ENCODE peak calls at places on chromosomes 6 and 20, in four cellular contexts. P is gastrocnemius medialis, A is A549, O is uterus. F is an unnamed sample.

GRCh38 chr6:150813319-150813992 is 52.0 kb upstream of the MTHFD1L start:
- DNase-seq in P (no peak), A (peak; percentile 5), O (no peak), F (no peak)

GRCh38 chr6:21033575-21034026 is 499.3 kb downstream of the CDKAL1 start:
- DNase-seq in P (peak; percentile 15), A (peak; percentile 14), O (peak; percentile 51), F (peak; percentile 23)

GRCh38 chr6:155248021-155249001 is 15.5 kb upstream of the CLDN20 start:
- DNase-seq in P (no peak), A (peak; percentile 50), O (peak; percentile 75), F (no peak)

GRCh38 chr6:101085327-101085726 is 204.2 kb upstream of the ASCC3 start:
- DNase-seq in P (no peak), A (no peak), O (no peak), F (no peak)

GRCh38 chr6:7899046-7899888 is 11.3 kb downstream of the TXNDC5 start:
- DNase-seq in P (no peak), A (peak; percentile 35), O (no peak), F (no peak)

GRCh38 chr6:13383280-13384163 is 55.2 kb upstream of the TBC1D7 start:
- DNase-seq in P (no peak), A (peak; percentile 29), O (no peak), F (no peak)

GRCh38 chr6:127302728-127303675 is 36.3 kb downstream of the RNF146 start:
- DNase-seq in P (no peak), A (peak; percentile 44), O (peak; percentile 26), F (no peak)

GRCh38 chr20:62088258-62089127 is 22.8 kb upstream of the TAF4 start:
- DNase-seq in P (no peak), A (peak; percentile 94), O (no peak), F (no peak)

GRCh38 chr20:35131953-35132352 is 15.2 kb downstream of the EDEM2 start:
- DNase-seq in P (no peak), A (no peak), O (no peak), F (no peak)

GRCh38 chr20:823326-823902 is 10.1 kb upstream of the FAM110A start:
- DNase-seq in P (no peak), A (no peak), O (no peak), F (no peak)

GRCh38 chr6:108557494-108558371 is 3.0 kb upstream of the FOXO3 start:
- DNase-seq in P (peak; percentile 73), A (peak; percentile 58), O (peak; percentile 76), F (peak; percentile 75)

GRCh38 chr6:50952092-50952932 is 133.6 kb downstream of the TFAP2B start:
- DNase-seq in P (no peak), A (no peak), O (no peak), F (no peak)

GRCh38 chr20:18372296-18372695 is 84.0 kb downstream of the ZNF133 start:
- DNase-seq in P (no peak), A (no peak), O (no peak), F (no peak)

DNA sequence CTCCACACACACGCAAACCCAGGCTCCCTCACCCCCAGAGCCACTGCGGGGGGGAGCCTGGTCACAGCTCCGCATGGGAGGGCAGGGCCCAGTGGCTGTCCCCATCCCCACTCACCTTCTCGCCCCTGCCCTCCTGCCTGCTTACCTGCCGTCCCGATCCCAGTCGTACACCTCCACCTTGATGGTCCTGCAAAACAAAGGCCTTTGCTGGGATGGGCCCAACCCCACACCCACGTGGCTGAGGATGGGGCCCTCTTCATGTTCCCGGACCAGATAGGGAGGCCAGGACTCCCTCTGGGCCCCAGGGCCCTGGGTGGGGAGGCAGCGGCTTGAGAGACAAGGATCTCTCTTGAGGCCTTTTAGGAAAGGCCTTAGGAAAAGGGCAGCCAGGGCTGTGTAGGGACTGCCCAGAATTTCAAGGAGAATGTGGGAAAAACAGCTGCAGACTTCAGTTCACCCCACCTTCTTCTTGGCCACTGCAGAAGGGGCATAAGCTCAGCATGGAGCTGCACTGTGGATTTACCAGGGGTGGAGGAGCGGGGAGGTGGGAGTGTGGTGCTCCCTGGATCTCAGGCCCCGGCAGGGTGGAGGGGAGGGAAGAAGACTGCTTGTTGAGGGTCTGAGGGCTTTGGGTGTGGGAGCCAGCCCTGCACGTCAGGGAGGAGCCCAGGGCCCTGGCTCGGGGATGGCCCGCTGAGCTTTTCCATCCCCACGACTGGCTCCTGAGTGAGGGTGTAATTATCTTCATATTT is 67.7 kb downstream of the RAB44 start:
- DNase-seq in P (no peak), A (no peak), O (no peak), F (no peak)
- H3K4me3 ChIP-seq in P (no peak overlapping the region), A (no peak overlapping the region), O (no peak overlapping the region), F (no peak overlapping the region)

GRCh38 chr6:167648506-167649278 is 178.0 kb upstream of the AFDN start:
- DNase-seq in P (no peak), A (no peak), O (no peak), F (no peak)
- TF ChIP-seq POLR2A in P (no peak), A (no peak), O (no peak), F (no peak)

DNA sequence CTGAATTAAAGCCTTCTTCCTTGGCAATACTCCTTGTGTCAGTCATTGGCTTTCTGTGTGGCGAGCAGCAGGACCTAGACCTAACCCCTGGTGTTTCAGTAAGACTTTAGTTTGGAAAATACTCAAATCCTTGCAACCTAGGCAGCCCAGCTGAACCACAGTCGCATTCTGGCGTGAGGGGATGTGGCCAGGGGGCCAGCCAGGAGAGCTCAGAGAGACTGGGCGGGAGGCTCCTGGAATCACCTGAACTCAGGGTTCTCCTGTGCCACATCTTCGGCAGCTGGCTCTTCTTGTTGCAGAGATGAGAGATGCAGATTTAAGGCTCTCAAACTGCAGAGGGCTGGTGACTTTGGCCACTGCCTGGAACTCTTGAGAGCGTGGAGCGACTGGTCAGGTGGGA is 102.7 kb downstream of the SYNDIG1 start:
- DNase-seq in P (no peak), A (no peak), O (no peak), F (no peak)
- H3K4me3 ChIP-seq in P (no peak overlapping the region), A (no peak overlapping the region), O (no peak overlapping the region), F (no peak overlapping the region)

DNA sequence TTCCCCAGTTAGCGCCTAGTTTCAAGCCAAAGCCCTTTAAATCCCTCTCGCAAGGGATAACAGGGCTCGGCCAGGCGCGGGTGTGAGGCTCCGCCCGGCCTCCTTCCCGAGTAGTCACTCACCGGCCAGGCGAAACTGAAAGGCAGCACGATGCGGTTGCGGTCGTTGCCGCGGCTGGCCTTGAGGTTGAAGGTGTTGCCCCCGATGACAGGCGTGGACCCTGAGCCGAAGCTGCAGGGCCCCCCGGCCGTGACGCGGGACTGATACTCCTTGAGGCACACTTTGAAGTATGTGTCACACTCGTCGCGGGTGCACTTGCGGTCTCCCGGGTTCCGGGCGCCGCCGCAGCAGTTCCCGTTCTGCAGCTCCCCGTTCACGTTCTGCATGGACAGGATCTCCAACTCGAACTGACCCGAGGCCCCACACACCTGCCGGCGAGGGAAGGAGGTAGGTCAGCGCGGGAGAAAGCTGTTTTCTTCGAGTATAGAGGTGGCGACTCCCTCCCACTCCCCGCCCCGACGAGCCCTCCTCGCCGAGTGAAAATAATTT is 1.1 kb downstream of the JAG1 start:
- DNase-seq in P (no peak), A (no peak), O (peak; percentile 57), F (peak; percentile 58)
- TF ChIP-seq POLR2A in P (no peak), A (no peak), O (no peak), F (no peak)

GRCh38 chr6:33081098-33081824 is 5.5 kb downstream of the HLA-DPB1 start:
- DNase-seq in P (no peak), A (no peak), O (no peak), F (no peak)
- H3K4me3 ChIP-seq in P (peak overlapping the region; percentile 50), A (no peak overlapping the region), O (peak overlapping the region; percentile 31), F (peak overlapping the region; percentile 55)

GRCh38 chr20:63858393-63859165 is 2.7 kb upstream of the ABHD16B start:
- DNase-seq in P (no peak), A (no peak), O (no peak), F (peak; percentile 82)
- TF ChIP-seq POLR2A in P (no peak), A (no peak), O (no peak), F (no peak)

GRCh38 chr20:21102691-21103311 is 3.4 kb downstream of the LINC00237 start:
- DNase-seq in P (no peak), A (no peak), O (no peak), F (peak; percentile 35)

GRCh38 chr20:21104921-21105320 is 1.2 kb downstream of the LINC00237 start:
- DNase-seq in P (no peak), A (no peak), O (no peak), F (no peak)

GRCh38 chr20:21105429-21106170 is 558 bp downstream of the LINC00237 start:
- DNase-seq in P (no peak), A (no peak), O (no peak), F (no peak)

GRCh38 chr20:21103582-21104465 is 2.3 kb downstream of the LINC00237 start:
- DNase-seq in P (no peak), A (no peak), O (no peak), F (no peak)

DNA sequence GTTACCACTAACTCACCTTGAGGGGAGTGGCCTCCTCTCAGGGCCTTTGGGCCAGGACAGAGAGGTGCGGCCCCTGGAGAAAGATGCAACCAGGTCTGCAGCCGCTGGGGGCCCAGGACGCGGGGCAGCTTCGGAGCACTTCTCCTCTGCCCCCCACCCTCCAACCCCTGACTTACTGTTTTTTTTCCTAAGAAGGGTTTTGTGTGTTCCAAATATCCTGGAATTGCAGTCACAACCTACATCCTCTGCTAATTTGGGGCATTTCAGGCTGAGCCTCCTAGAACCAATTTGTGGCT is 1.7 kb downstream of the LINC00237 start:
- DNase-seq in P (no peak), A (no peak), O (no peak), F (no peak)
- H3K4me3 ChIP-seq in P (no peak overlapping the region), A (no peak overlapping the region), O (no peak overlapping the region), F (no peak overlapping the region)

GRCh38 chr6:75747371-75747984 is 1.6 kb upstream of the MYO6 start:
- DNase-seq in P (no peak), A (no peak), O (no peak), F (no peak)

GRCh38 chr6:75751443-75751842 is 2.4 kb downstream of the MYO6 start:
- DNase-seq in P (no peak), A (no peak), O (no peak), F (no peak)

GRCh38 chr6:75747985-75748742 is 875 bp upstream of the MYO6 start:
- DNase-seq in P (no peak), A (no peak), O (no peak), F (no peak)

GRCh38 chr6:75750925-75751324 is 1.9 kb downstream of the MYO6 start:
- DNase-seq in P (no peak), A (no peak), O (no peak), F (no peak)

DNA sequence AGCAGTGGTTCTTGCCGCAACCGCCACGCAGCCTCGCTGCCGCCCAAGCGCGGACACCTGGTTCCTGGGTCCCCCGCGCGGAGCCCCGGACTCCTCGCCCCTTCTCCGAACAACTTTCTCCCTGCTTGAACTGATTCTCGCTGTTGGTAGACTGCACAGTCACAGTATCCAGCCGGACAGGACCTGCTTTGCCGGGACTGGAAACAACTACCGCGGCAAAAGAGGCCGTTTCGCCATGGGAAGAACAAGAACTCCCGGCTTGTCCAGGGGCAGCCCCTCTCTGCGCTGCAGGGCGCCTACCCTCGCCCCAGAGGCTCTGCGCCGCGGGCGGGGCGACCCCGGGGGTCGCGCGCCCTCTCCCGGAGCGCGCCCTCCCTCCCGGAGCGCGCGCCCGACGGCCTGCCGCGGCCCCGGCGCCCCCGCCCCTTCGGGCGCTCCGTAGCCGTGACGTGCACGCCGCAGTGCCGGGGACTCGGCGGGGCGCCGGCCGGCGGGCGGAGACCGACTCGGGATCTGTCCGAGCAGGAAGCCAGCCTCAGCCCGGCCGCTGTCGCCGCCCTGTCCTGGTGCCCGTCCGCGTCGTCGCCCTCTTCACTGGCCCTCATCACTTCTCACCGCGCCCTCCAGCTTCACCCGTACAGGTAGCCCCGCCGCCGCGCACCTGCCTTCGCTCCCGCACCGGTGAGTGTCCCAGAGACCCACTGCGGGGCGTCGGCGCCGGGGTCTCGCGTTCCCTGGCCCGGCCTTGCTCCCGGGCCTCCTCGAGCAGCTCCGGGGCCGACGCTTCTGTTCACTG is at the start of gene MYO6:
- DNase-seq in P (peak; percentile 32), A (peak; percentile 48), O (peak; percentile 44), F (peak; percentile 77)
- TF ChIP-seq POLR2A in P (peak; percentile 81), A (peak; percentile 71), O (peak; percentile 87), F (no peak)

GRCh38 chr6:117677553-117678131 is 2.4 kb downstream of the NUS1 start:
- DNase-seq in P (no peak), A (no peak), O (no peak), F (no peak)
- H3K4me3 ChIP-seq in P (no peak overlapping the region), A (no peak overlapping the region), O (no peak overlapping the region), F (peak overlapping the region; percentile 84)